ENCODE peak calls at places on chromosomes 11 and 22, in four cellular contexts. I is K562, P is HepG2, R is H1. J is an unnamed sample.
A peak's percentile ranks its signal among the peaks of the same experiment; 100 is the strongest.

GRCh38 chr11:1150095-1150494 is 7.7 kb upstream of the MUC5AC start:
- DNase-seq in I (no peak), R (no peak), P (no peak), J (no peak)

GRCh38 chr11:123233978-123234340 is 38.9 kb upstream of the CLMP start:
- DNase-seq in I (no peak), P (no peak), R (no peak), J (no peak)

GRCh38 chr11:11620251-11620965 is 1.4 kb downstream of the GALNT18 start:
- DNase-seq in I (no peak), R (no peak), P (no peak), J (no peak)

GRCh38 chr11:45354976-45355705 is 69.0 kb upstream of the SYT13 start:
- DNase-seq in P (no peak), R (no peak), I (peak; percentile 75), J (no peak)

GRCh38 chr11:114846040-114846791 is 167.9 kb downstream of the NXPE2 start:
- DNase-seq in I (no peak), P (no peak), R (no peak), J (no peak)

GRCh38 chr11:15159085-15159484 is 44.4 kb downstream of the INSC start:
- DNase-seq in I (peak; percentile 26), P (no peak), R (no peak), J (no peak)

GRCh38 chr11:45087301-45087700 is 59.1 kb upstream of the PRDM11 start:
- DNase-seq in P (no peak), I (no peak), R (no peak), J (no peak)

GRCh38 chr11:7577226-7577882 is 63.6 kb downstream of the PPFIBP2 start:
- DNase-seq in I (no peak), R (no peak), P (no peak), J (no peak)

GRCh38 chr11:122778148-122778547 is 60.2 kb upstream of the CRTAM start:
- DNase-seq in I (no peak), P (no peak), R (no peak), J (no peak)

GRCh38 chr11:71454470-71455113 is 1.6 kb downstream of the NADSYN1 start:
- DNase-seq in I (no peak), R (no peak), P (no peak), J (no peak)

GRCh38 chr11:28535677-28536076 is 427.5 kb downstream of the METTL15 start:
- DNase-seq in I (no peak), R (no peak), P (no peak), J (no peak)

GRCh38 chr11:32960553-32961164 is 55.0 kb upstream of the DEPDC7 start:
- DNase-seq in R (no peak), P (peak; percentile 52), I (peak; percentile 11), J (peak; percentile 21)

GRCh38 chr11:29093416-29093815 is 923.4 kb downstream of the KCNA4 start:
- DNase-seq in R (no peak), P (peak; percentile 2), I (no peak), J (no peak)

GRCh38 chr11:69463181-69463891 is 18.1 kb upstream of the LINC01488 start:
- DNase-seq in R (no peak), I (no peak), P (peak; percentile 36), J (no peak)

GRCh38 chr22:38850941-38851849 is 7.4 kb upstream of the NPTXR start:
- DNase-seq in R (no peak), I (no peak), P (no peak), J (no peak)

GRCh38 chr11:106012744-106013143 is 9.3 kb downstream of the MSANTD4 start:
- DNase-seq in P (no peak), I (no peak), R (no peak), J (no peak)

GRCh38 chr11:73271936-73272679 is at the start of gene P2RY6:
- DNase-seq in I (peak; percentile 33), P (peak; percentile 75), R (no peak), J (no peak)

GRCh38 chr11:86152901-86153300 is 84.0 kb upstream of the PICALM start:
- DNase-seq in I (no peak), P (no peak), R (no peak), J (no peak)

GRCh38 chr11:115717215-115717584 is 213.0 kb upstream of the CADM1 start:
- DNase-seq in R (no peak), I (no peak), P (no peak), J (no peak)

GRCh38 chr11:13386567-13386966 is 76.5 kb downstream of the BTBD10 start:
- DNase-seq in I (no peak), R (no peak), P (peak; percentile 43), J (no peak)

GRCh38 chr11:56207796-56208195 is 26.3 kb downstream of the OR5T2 start:
- DNase-seq in R (no peak), P (no peak), I (no peak), J (no peak)

GRCh38 chr11:40328890-40329617 is 1130.4 kb downstream of the LRRC4C start:
- DNase-seq in P (peak; percentile 76), R (no peak), I (no peak), J (no peak)

GRCh38 chr11:96307748-96308133 is 35.3 kb downstream of the MAML2 start:
- DNase-seq in P (no peak), R (no peak), I (no peak), J (no peak)

GRCh38 chr11:69891421-69892236 is 72.4 kb upstream of the FGF3 start:
- DNase-seq in I (no peak), P (peak; percentile 66), R (no peak), J (no peak)

GRCh38 chr11:22656128-22656527 is 10.3 kb upstream of the GAS2 start:
- DNase-seq in I (no peak), P (no peak), R (no peak), J (no peak)

GRCh38 chr11:123707606-123708205 is 33.8 kb downstream of the ZNF202 start:
- DNase-seq in I (peak; percentile 60), P (peak; percentile 42), R (peak; percentile 15), J (peak; percentile 30)

GRCh38 chr11:66337103-66337899 is 1.1 kb upstream of the RIN1 start:
- DNase-seq in I (no peak), R (no peak), P (no peak), J (no peak)

GRCh38 chr22:29102300-29102699 is 29.5 kb downstream of the KREMEN1 start:
- DNase-seq in P (no peak), R (no peak), I (no peak), J (no peak)

GRCh38 chr22:29450222-29450621 is 11.8 kb downstream of the RFPL1 start:
- DNase-seq in R (no peak), I (no peak), P (no peak), J (no peak)

GRCh38 chr11:19573666-19574065 is 139.0 kb upstream of the NAV2 start:
- DNase-seq in P (no peak), I (no peak), R (no peak), J (no peak)

GRCh38 chr11:58926695-58927094 is 12.6 kb upstream of the GLYATL1 start:
- DNase-seq in I (no peak), P (no peak), R (no peak), J (no peak)

GRCh38 chr11:61028135-61028729 is 56.8 kb downstream of the CD6 start:
- DNase-seq in R (no peak), P (no peak), I (no peak), J (peak; percentile 76)

GRCh38 chr11:60757231-60757800 is 649 bp downstream of the MS4A15 start:
- DNase-seq in R (no peak), P (no peak), I (no peak), J (no peak)

GRCh38 chr11:111966678-111967077 is 29.5 kb downstream of the DIXDC1 start:
- DNase-seq in I (no peak), P (no peak), R (no peak), J (no peak)

GRCh38 chr22:30005213-30005857 is 74.9 kb upstream of the HORMAD2 start:
- DNase-seq in I (peak; percentile 69), R (peak; percentile 23), P (peak; percentile 66), J (peak; percentile 17)

GRCh38 chr11:33214187-33214586 is 43.0 kb upstream of the HIPK3 start:
- DNase-seq in I (no peak), R (no peak), P (no peak), J (no peak)

GRCh38 chr11:102157219-102157618 is 47.0 kb downstream of the YAP1 start:
- DNase-seq in I (no peak), P (peak; percentile 81), R (no peak), J (no peak)

GRCh38 chr22:41290262-41291221 is 4.6 kb upstream of the RANGAP1 start:
- DNase-seq in R (no peak), I (no peak), P (peak; percentile 64), J (no peak)

GRCh38 chr22:41127447-41127846 is 35.1 kb downstream of the EP300 start:
- DNase-seq in P (no peak), I (no peak), R (no peak), J (no peak)

GRCh38 chr11:118059231-118059940 is 17.5 kb upstream of the TMPRSS4 start:
- DNase-seq in R (no peak), I (no peak), P (no peak), J (no peak)

GRCh38 chr11:118060081-118060661 is 16.7 kb upstream of the TMPRSS4 start:
- DNase-seq in I (no peak), P (no peak), R (no peak), J (no peak)

GRCh38 chr11:118061401-118062125 is 15.3 kb upstream of the TMPRSS4 start:
- DNase-seq in P (no peak), I (no peak), R (no peak), J (no peak)

GRCh38 chr11:118058311-118059230 is 18.3 kb upstream of the TMPRSS4 start:
- DNase-seq in P (no peak), I (no peak), R (no peak), J (no peak)

DNA sequence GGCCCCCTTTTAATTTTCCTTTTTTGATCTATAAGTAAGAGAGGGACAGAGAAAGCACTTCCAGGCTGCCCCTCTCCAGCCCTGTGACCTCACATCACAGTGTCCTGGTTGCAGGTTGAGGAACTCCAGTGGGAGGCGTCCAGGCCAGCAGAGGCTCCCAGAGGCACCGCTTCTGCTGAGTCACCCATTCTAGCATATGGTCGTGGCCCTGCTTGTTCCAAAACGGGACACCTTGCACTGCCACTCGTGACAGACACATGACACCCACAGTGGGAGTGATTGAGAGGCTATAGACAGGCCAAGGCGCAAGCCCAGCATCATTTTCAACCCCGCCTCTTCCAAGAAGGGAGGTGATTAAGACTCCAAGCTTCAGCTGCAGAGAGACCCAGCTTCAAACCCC is 16.0 kb upstream of the TMPRSS4 start:
- DNase-seq in R (no peak), P (no peak), I (peak; percentile 62), J (no peak)
- TF ChIP-seq SP1 in R (no peak), P (no peak), I (no peak), J (no peak)

GRCh38 chr22:26581769-26582168 is 8.2 kb downstream of the TPST2 start:
- DNase-seq in P (no peak), I (no peak), R (no peak), J (no peak)

GRCh38 chr22:26584010-26584409 is 5.9 kb downstream of the TPST2 start:
- DNase-seq in R (no peak), I (no peak), P (no peak), J (no peak)

GRCh38 chr22:26587991-26588613 is 1.8 kb downstream of the TPST2 start:
- DNase-seq in I (no peak), R (no peak), P (no peak), J (no peak)

GRCh38 chr22:26586556-26587325 is 3.2 kb downstream of the TPST2 start:
- DNase-seq in I (no peak), P (no peak), R (no peak), J (no peak)

GRCh38 chr22:26585104-26585790 is 4.7 kb downstream of the TPST2 start:
- DNase-seq in I (no peak), P (no peak), R (no peak), J (no peak)
- TF ChIP-seq KDM1A in I (no peak), P (no peak), R (no peak), J (no peak)

GRCh38 chr11:17353228-17354021 is 1.8 kb downstream of the NCR3LG1 start:
- DNase-seq in P (peak; percentile 90), R (no peak), I (peak; percentile 58), J (peak; percentile 8)
- TF ChIP-seq ZNF274 in P (no peak), R (no peak), I (no peak), J (no peak)

GRCh38 chr22:49422668-49423067 is 405.0 kb downstream of the BRD1 start:
- DNase-seq in I (no peak), P (no peak), R (no peak), J (no peak)
- TF ChIP-seq SP1 in I (no peak), P (no peak), R (no peak), J (no peak)

J was measured in GM12878.